ENCODE peak calls at places on chromosomes 3 and 15, in six cellular contexts. One of them, this sample, is unnamed. For H3K36me3, the result is how much of the 10 kb centered on the place peaks cover.

GRCh38 chr3:32457971-32458471 is 44.6 kb downstream of the CMTM6 start:
- DNase-seq in CD8-positive, alpha-beta T cell: peak
- DNase-seq in tibial artery: no peak
- DNase-seq in fibroblast of lung: no peak
- DNase-seq in HepG2: no peak
- DNase-seq in keratinocyte: no peak
- DNase-seq in this sample: peak

GRCh38 chr15:90211440-90212168 is 10.5 kb downstream of the SEMA4B start:
- DNase-seq in CD8-positive, alpha-beta T cell: no peak
- DNase-seq in keratinocyte: peak
- DNase-seq in tibial artery: no peak
- DNase-seq in fibroblast of lung: peak
- DNase-seq in HepG2: no peak
- DNase-seq in this sample: peak

GRCh38 chr15:49168026-49168425 is 2.0 kb upstream of the GALK2 start:
- DNase-seq in keratinocyte: no peak
- DNase-seq in HepG2: no peak
- DNase-seq in CD8-positive, alpha-beta T cell: no peak
- DNase-seq in fibroblast of lung: no peak
- DNase-seq in tibial artery: no peak
- DNase-seq in this sample: no peak

GRCh38 chr3:111811811-111812210 is 47.3 kb upstream of the PHLDB2 start:
- DNase-seq in fibroblast of lung: no peak
- DNase-seq in tibial artery: no peak
- DNase-seq in HepG2: no peak
- DNase-seq in CD8-positive, alpha-beta T cell: no peak
- DNase-seq in keratinocyte: no peak
- DNase-seq in this sample: no peak

GRCh38 chr3:194139977-194140351 is 4.0 kb downstream of the HES1 start:
- DNase-seq in keratinocyte: no peak
- DNase-seq in fibroblast of lung: no peak
- DNase-seq in tibial artery: no peak
- DNase-seq in HepG2: no peak
- DNase-seq in CD8-positive, alpha-beta T cell: no peak
- DNase-seq in this sample: no peak

GRCh38 chr3:131356006-131356405 is 25.6 kb upstream of the NUDT16 start:
- DNase-seq in keratinocyte: no peak
- DNase-seq in fibroblast of lung: no peak
- DNase-seq in tibial artery: no peak
- DNase-seq in HepG2: no peak
- DNase-seq in CD8-positive, alpha-beta T cell: no peak
- DNase-seq in this sample: no peak

GRCh38 chr3:14451844-14452533 is 49.6 kb downstream of the SLC6A6 start:
- DNase-seq in fibroblast of lung: peak
- DNase-seq in tibial artery: peak
- DNase-seq in CD8-positive, alpha-beta T cell: no peak
- DNase-seq in HepG2: peak
- DNase-seq in keratinocyte: peak
- DNase-seq in this sample: no peak

GRCh38 chr3:190183121-190183520 is 62.4 kb upstream of the P3H2 start:
- DNase-seq in tibial artery: no peak
- DNase-seq in fibroblast of lung: peak
- DNase-seq in keratinocyte: no peak
- DNase-seq in HepG2: no peak
- DNase-seq in CD8-positive, alpha-beta T cell: no peak
- DNase-seq in this sample: no peak

GRCh38 chr3:13825317-13825590 is 54.6 kb downstream of the WNT7A start:
- DNase-seq in HepG2: no peak
- DNase-seq in tibial artery: no peak
- DNase-seq in keratinocyte: no peak
- DNase-seq in fibroblast of lung: no peak
- DNase-seq in CD8-positive, alpha-beta T cell: no peak
- DNase-seq in this sample: no peak

GRCh38 chr3:195855471-195856409 is 44.0 kb upstream of the MUC4 start:
- DNase-seq in keratinocyte: no peak
- DNase-seq in fibroblast of lung: no peak
- DNase-seq in HepG2: no peak
- DNase-seq in CD8-positive, alpha-beta T cell: no peak
- DNase-seq in tibial artery: no peak
- DNase-seq in this sample: no peak

GRCh38 chr15:38354321-38354929 is 99.5 kb upstream of the FAM98B start:
- DNase-seq in HepG2: peak
- DNase-seq in keratinocyte: peak
- DNase-seq in fibroblast of lung: peak
- DNase-seq in CD8-positive, alpha-beta T cell: peak
- DNase-seq in tibial artery: peak
- DNase-seq in this sample: no peak

GRCh38 chr15:36785396-36785795 is 206.0 kb downstream of the CDIN1 start:
- DNase-seq in tibial artery: no peak
- DNase-seq in keratinocyte: no peak
- DNase-seq in fibroblast of lung: no peak
- DNase-seq in HepG2: peak
- DNase-seq in CD8-positive, alpha-beta T cell: no peak
- DNase-seq in this sample: no peak

GRCh38 chr3:196631655-196632032 is 7.8 kb upstream of the NRROS start:
- DNase-seq in tibial artery: no peak
- DNase-seq in HepG2: no peak
- DNase-seq in keratinocyte: no peak
- DNase-seq in fibroblast of lung: no peak
- DNase-seq in CD8-positive, alpha-beta T cell: peak
- DNase-seq in this sample: no peak

GRCh38 chr15:50107591-50108408 is 11.2 kb downstream of the ATP8B4 start:
- DNase-seq in HepG2: no peak
- DNase-seq in CD8-positive, alpha-beta T cell: no peak
- DNase-seq in fibroblast of lung: no peak
- DNase-seq in tibial artery: no peak
- DNase-seq in keratinocyte: no peak
- DNase-seq in this sample: peak

GRCh38 chr3:156600834-156601233 is 45.9 kb upstream of the SSR3 start:
- DNase-seq in keratinocyte: no peak
- DNase-seq in fibroblast of lung: no peak
- DNase-seq in HepG2: no peak
- DNase-seq in CD8-positive, alpha-beta T cell: no peak
- DNase-seq in tibial artery: no peak
- DNase-seq in this sample: no peak

GRCh38 chr15:34364041-34364440 is 3.0 kb downstream of the LPCAT4 start:
- DNase-seq in fibroblast of lung: no peak
- DNase-seq in CD8-positive, alpha-beta T cell: no peak
- DNase-seq in keratinocyte: no peak
- DNase-seq in tibial artery: no peak
- DNase-seq in HepG2: no peak
- DNase-seq in this sample: no peak

GRCh38 chr3:12470111-12470510 is 14.2 kb upstream of the TSEN2 start:
- DNase-seq in keratinocyte: no peak
- DNase-seq in tibial artery: no peak
- DNase-seq in fibroblast of lung: no peak
- DNase-seq in CD8-positive, alpha-beta T cell: no peak
- DNase-seq in HepG2: no peak
- DNase-seq in this sample: no peak

GRCh38 chr3:167113466-167113865 is 266.6 kb downstream of the ZBBX start:
- DNase-seq in tibial artery: no peak
- DNase-seq in fibroblast of lung: no peak
- DNase-seq in CD8-positive, alpha-beta T cell: no peak
- DNase-seq in HepG2: no peak
- DNase-seq in keratinocyte: no peak
- DNase-seq in this sample: no peak

GRCh38 chr3:158102219-158102612 is 4.0 kb downstream of the SHOX2 start:
- DNase-seq in fibroblast of lung: no peak
- DNase-seq in HepG2: no peak
- DNase-seq in tibial artery: no peak
- DNase-seq in keratinocyte: no peak
- DNase-seq in CD8-positive, alpha-beta T cell: no peak
- DNase-seq in this sample: no peak

GRCh38 chr3:70930066-70930465 is 617.6 kb upstream of the MDFIC2 start:
- DNase-seq in HepG2: no peak
- DNase-seq in keratinocyte: no peak
- DNase-seq in tibial artery: no peak
- DNase-seq in fibroblast of lung: no peak
- DNase-seq in CD8-positive, alpha-beta T cell: no peak
- DNase-seq in this sample: no peak

GRCh38 chr3:117278424-117279190 is 569.0 kb downstream of the TUSC7 start:
- DNase-seq in tibial artery: no peak
- DNase-seq in keratinocyte: no peak
- DNase-seq in CD8-positive, alpha-beta T cell: no peak
- DNase-seq in fibroblast of lung: peak
- DNase-seq in HepG2: peak
- DNase-seq in this sample: no peak

GRCh38 chr3:11297126-11297525 is 24.9 kb downstream of the ATG7 start:
- DNase-seq in HepG2: no peak
- DNase-seq in keratinocyte: no peak
- DNase-seq in fibroblast of lung: no peak
- DNase-seq in tibial artery: no peak
- DNase-seq in CD8-positive, alpha-beta T cell: no peak
- DNase-seq in this sample: no peak

GRCh38 chr15:25090073-25090733 is 135.4 kb downstream of the SNRPN start:
- DNase-seq in tibial artery: no peak
- DNase-seq in HepG2: no peak
- DNase-seq in CD8-positive, alpha-beta T cell: no peak
- DNase-seq in keratinocyte: no peak
- DNase-seq in fibroblast of lung: no peak
- DNase-seq in this sample: no peak

GRCh38 chr3:101853971-101854370 is 4.7 kb downstream of the NFKBIZ start:
- DNase-seq in fibroblast of lung: no peak
- DNase-seq in HepG2: no peak
- DNase-seq in keratinocyte: no peak
- DNase-seq in CD8-positive, alpha-beta T cell: no peak
- DNase-seq in tibial artery: no peak
- DNase-seq in this sample: no peak

GRCh38 chr3:171162986-171163723 is 136.6 kb upstream of the SLC2A2 start:
- DNase-seq in fibroblast of lung: no peak
- DNase-seq in tibial artery: no peak
- DNase-seq in CD8-positive, alpha-beta T cell: no peak
- DNase-seq in keratinocyte: no peak
- DNase-seq in HepG2: no peak
- DNase-seq in this sample: no peak

GRCh38 chr3:55587476-55587875 is 100.4 kb upstream of the WNT5A start:
- DNase-seq in HepG2: no peak
- DNase-seq in tibial artery: no peak
- DNase-seq in keratinocyte: no peak
- DNase-seq in fibroblast of lung: no peak
- DNase-seq in CD8-positive, alpha-beta T cell: no peak
- DNase-seq in this sample: no peak

GRCh38 chr3:119514637-119515036 is 16.3 kb downstream of the TIMMDC1 start:
- DNase-seq in CD8-positive, alpha-beta T cell: no peak
- DNase-seq in fibroblast of lung: no peak
- DNase-seq in HepG2: no peak
- DNase-seq in keratinocyte: no peak
- DNase-seq in tibial artery: no peak
- DNase-seq in this sample: no peak

GRCh38 chr3:129624347-129625070 is 18.0 kb upstream of the PLXND1 start:
- DNase-seq in tibial artery: peak
- DNase-seq in fibroblast of lung: no peak
- DNase-seq in keratinocyte: no peak
- DNase-seq in CD8-positive, alpha-beta T cell: no peak
- DNase-seq in HepG2: no peak
- DNase-seq in this sample: peak

GRCh38 chr15:45705510-45706473 is 71.0 kb downstream of the SQOR start:
- DNase-seq in HepG2: peak
- DNase-seq in tibial artery: peak
- DNase-seq in keratinocyte: peak
- DNase-seq in CD8-positive, alpha-beta T cell: peak
- DNase-seq in fibroblast of lung: peak
- DNase-seq in this sample: peak

GRCh38 chr15:79322945-79323344 is 12.0 kb downstream of the TMED3 start:
- DNase-seq in tibial artery: no peak
- DNase-seq in HepG2: no peak
- DNase-seq in CD8-positive, alpha-beta T cell: no peak
- DNase-seq in keratinocyte: no peak
- DNase-seq in fibroblast of lung: no peak
- DNase-seq in this sample: no peak
- H3K36me3 ChIP-seq in tibial artery: half or more
- H3K36me3 ChIP-seq in HepG2: under half
- H3K36me3 ChIP-seq in CD8-positive, alpha-beta T cell: under half
- H3K36me3 ChIP-seq in keratinocyte: under half
- H3K36me3 ChIP-seq in fibroblast of lung: under half
- H3K36me3 ChIP-seq in this sample: under half

DNA sequence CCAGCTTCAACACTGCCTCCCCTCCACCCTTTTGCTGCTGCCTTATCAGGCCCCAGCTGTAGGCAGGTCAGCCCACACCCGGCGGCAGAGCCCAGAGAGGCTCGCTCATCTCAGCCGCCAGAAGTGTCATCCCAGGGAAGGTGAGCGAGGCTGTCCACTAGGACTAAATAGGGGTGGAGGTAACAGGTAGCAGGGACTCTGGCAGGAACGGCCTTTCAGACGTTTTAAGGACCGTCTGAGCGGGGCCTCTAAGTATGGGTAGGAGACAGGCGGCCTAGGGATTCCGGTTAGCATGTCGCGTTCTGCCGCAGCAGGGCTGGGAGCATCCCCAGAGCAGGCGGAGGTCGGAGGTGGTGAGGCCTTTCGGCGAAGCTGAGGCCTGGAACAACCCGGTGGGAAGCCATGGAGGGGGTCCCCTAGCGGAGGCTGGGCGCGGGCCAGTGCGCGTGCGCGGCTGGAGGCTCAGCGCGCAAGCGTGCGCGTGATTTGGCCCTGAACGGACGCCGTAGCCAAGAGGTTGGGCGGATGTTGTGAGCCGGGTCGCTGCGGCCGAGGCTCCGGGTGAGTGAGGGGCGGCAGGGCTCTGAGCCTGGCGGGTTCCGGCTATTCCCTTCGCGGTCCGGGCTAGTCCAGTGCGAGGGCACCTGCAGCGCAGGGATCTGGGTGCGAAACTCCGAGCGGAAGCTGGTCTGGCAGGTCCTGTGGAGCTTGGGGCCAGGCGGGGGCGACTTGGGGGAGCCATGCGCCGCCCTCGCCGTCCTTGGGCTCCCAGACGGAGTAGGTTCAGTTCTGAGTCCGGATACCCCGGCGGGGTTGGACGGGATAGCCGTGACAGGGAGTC is at the start of the genes MST1 and RNF123:
- DNase-seq in fibroblast of lung: peak
- DNase-seq in HepG2: peak
- DNase-seq in keratinocyte: no peak
- DNase-seq in tibial artery: peak
- DNase-seq in CD8-positive, alpha-beta T cell: peak
- DNase-seq in this sample: peak
- TF ChIP-seq CTCF in fibroblast of lung: peak
- TF ChIP-seq CTCF in HepG2: peak
- TF ChIP-seq CTCF in keratinocyte: no peak
- TF ChIP-seq CTCF in tibial artery: peak
- TF ChIP-seq CTCF in CD8-positive, alpha-beta T cell: no peak
- TF ChIP-seq CTCF in this sample: no peak

DNA sequence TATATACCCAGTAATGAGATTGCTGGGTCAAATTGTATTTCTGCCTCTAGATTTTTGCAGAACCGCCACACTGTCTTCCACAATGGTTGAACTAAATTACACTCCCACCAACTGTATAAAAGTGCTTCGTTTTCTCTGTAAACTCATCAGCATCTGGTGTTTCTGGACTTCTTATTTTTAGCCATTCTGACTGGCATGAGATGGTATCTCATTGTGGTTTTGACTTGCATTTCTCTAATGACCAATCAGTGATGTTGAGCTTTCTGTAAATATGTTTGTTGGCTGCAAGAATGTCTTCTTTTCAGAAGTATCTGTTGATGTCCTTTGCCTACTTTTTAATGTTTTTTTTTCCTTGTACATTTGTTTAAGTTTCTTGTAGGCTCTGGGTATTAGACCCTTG is 182.9 kb upstream of the TRIM42 start:
- DNase-seq in fibroblast of lung: no peak
- DNase-seq in CD8-positive, alpha-beta T cell: no peak
- DNase-seq in tibial artery: no peak
- DNase-seq in keratinocyte: no peak
- DNase-seq in HepG2: no peak
- DNase-seq in this sample: no peak
- H3K36me3 ChIP-seq in fibroblast of lung: under half
- H3K36me3 ChIP-seq in CD8-positive, alpha-beta T cell: under half
- H3K36me3 ChIP-seq in tibial artery: under half
- H3K36me3 ChIP-seq in keratinocyte: under half
- H3K36me3 ChIP-seq in HepG2: under half
- H3K36me3 ChIP-seq in this sample: under half

GRCh38 chr15:53013329-53013728 is 223.2 kb upstream of the ONECUT1 start:
- DNase-seq in fibroblast of lung: no peak
- DNase-seq in keratinocyte: no peak
- DNase-seq in CD8-positive, alpha-beta T cell: no peak
- DNase-seq in tibial artery: no peak
- DNase-seq in HepG2: no peak
- DNase-seq in this sample: no peak
- TF ChIP-seq CTCF in fibroblast of lung: no peak
- TF ChIP-seq CTCF in keratinocyte: no peak
- TF ChIP-seq CTCF in CD8-positive, alpha-beta T cell: no peak
- TF ChIP-seq CTCF in tibial artery: no peak
- TF ChIP-seq CTCF in HepG2: no peak
- TF ChIP-seq CTCF in this sample: no peak